ENCODE peak calls at places on chromosomes 5 and 9, in seven cellular contexts. One of them, this sample, is unnamed.

GRCh38 chr9:122904466-122904822 is 715 bp downstream of the RC3H2 start:
- DNase-seq in GM10248: peak
- DNase-seq in suprapubic skin: peak
- DNase-seq in astrocyte of the spinal cord: peak
- DNase-seq in OCI-LY7: peak
- DNase-seq in GM20000: peak
- DNase-seq in astrocyte: peak
- DNase-seq in this sample: no peak

GRCh38 chr5:4520557-4520956 is 619.6 kb upstream of the ADAMTS16 start:
- DNase-seq in astrocyte of the spinal cord: no peak
- DNase-seq in OCI-LY7: no peak
- DNase-seq in GM10248: no peak
- DNase-seq in GM20000: no peak
- DNase-seq in suprapubic skin: no peak
- DNase-seq in astrocyte: no peak
- DNase-seq in this sample: no peak

GRCh38 chr9:97307500-97308163 is at the start of gene CCDC180:
- DNase-seq in OCI-LY7: no peak
- DNase-seq in GM20000: no peak
- DNase-seq in suprapubic skin: no peak
- DNase-seq in astrocyte of the spinal cord: peak
- DNase-seq in astrocyte: no peak
- DNase-seq in GM10248: no peak
- DNase-seq in this sample: no peak

GRCh38 chr9:89497181-89497963 is 541 bp downstream of the SEMA4D start:
- DNase-seq in astrocyte: no peak
- DNase-seq in GM20000: peak
- DNase-seq in OCI-LY7: peak
- DNase-seq in GM10248: peak
- DNase-seq in suprapubic skin: no peak
- DNase-seq in astrocyte of the spinal cord: no peak
- DNase-seq in this sample: no peak

GRCh38 chr5:93035194-93035593 is 545.8 kb downstream of the NR2F1-AS1 start:
- DNase-seq in GM20000: no peak
- DNase-seq in suprapubic skin: no peak
- DNase-seq in astrocyte of the spinal cord: no peak
- DNase-seq in GM10248: no peak
- DNase-seq in astrocyte: peak
- DNase-seq in OCI-LY7: no peak
- DNase-seq in this sample: no peak

GRCh38 chr5:65076251-65076869 is 307.6 kb downstream of the CWC27 start:
- DNase-seq in suprapubic skin: no peak
- DNase-seq in GM10248: peak
- DNase-seq in GM20000: peak
- DNase-seq in OCI-LY7: peak
- DNase-seq in astrocyte: peak
- DNase-seq in astrocyte of the spinal cord: peak
- DNase-seq in this sample: no peak

GRCh38 chr5:89883967-89884366 is 525.6 kb downstream of the CETN3 start:
- DNase-seq in astrocyte of the spinal cord: no peak
- DNase-seq in astrocyte: no peak
- DNase-seq in suprapubic skin: no peak
- DNase-seq in GM20000: no peak
- DNase-seq in OCI-LY7: no peak
- DNase-seq in GM10248: no peak
- DNase-seq in this sample: no peak

GRCh38 chr9:8241201-8241600 is 441.6 kb upstream of the DMAC1 start:
- DNase-seq in OCI-LY7: no peak
- DNase-seq in GM10248: no peak
- DNase-seq in astrocyte of the spinal cord: no peak
- DNase-seq in suprapubic skin: no peak
- DNase-seq in astrocyte: no peak
- DNase-seq in GM20000: no peak
- DNase-seq in this sample: no peak

GRCh38 chr5:131622633-131623032 is 12.4 kb downstream of the RAPGEF6 start:
- DNase-seq in GM20000: no peak
- DNase-seq in OCI-LY7: no peak
- DNase-seq in astrocyte: peak
- DNase-seq in GM10248: no peak
- DNase-seq in astrocyte of the spinal cord: peak
- DNase-seq in suprapubic skin: no peak
- DNase-seq in this sample: no peak

GRCh38 chr5:141560725-141561483 is 57.9 kb downstream of the DIAPH1 start:
- DNase-seq in suprapubic skin: peak
- DNase-seq in GM10248: no peak
- DNase-seq in astrocyte: peak
- DNase-seq in astrocyte of the spinal cord: peak
- DNase-seq in GM20000: no peak
- DNase-seq in OCI-LY7: no peak
- DNase-seq in this sample: peak

GRCh38 chr5:24347206-24347605 is 297.6 kb downstream of the CDH10 start:
- DNase-seq in GM10248: no peak
- DNase-seq in astrocyte of the spinal cord: no peak
- DNase-seq in GM20000: no peak
- DNase-seq in OCI-LY7: no peak
- DNase-seq in astrocyte: no peak
- DNase-seq in suprapubic skin: no peak
- DNase-seq in this sample: no peak

GRCh38 chr5:156477196-156477595 is 150.2 kb downstream of the SGCD start:
- DNase-seq in OCI-LY7: no peak
- DNase-seq in GM10248: no peak
- DNase-seq in GM20000: no peak
- DNase-seq in suprapubic skin: no peak
- DNase-seq in astrocyte of the spinal cord: no peak
- DNase-seq in astrocyte: no peak
- DNase-seq in this sample: no peak

GRCh38 chr9:93038918-93039317 is 19.6 kb upstream of the SUSD3 start:
- DNase-seq in suprapubic skin: no peak
- DNase-seq in GM20000: no peak
- DNase-seq in astrocyte of the spinal cord: no peak
- DNase-seq in OCI-LY7: no peak
- DNase-seq in astrocyte: no peak
- DNase-seq in GM10248: no peak
- DNase-seq in this sample: no peak

GRCh38 chr5:169064093-169064492 is 236.8 kb downstream of the SLIT3 start:
- DNase-seq in astrocyte of the spinal cord: peak
- DNase-seq in OCI-LY7: no peak
- DNase-seq in suprapubic skin: no peak
- DNase-seq in astrocyte: no peak
- DNase-seq in GM20000: no peak
- DNase-seq in GM10248: no peak
- DNase-seq in this sample: no peak

GRCh38 chr9:6564868-6565267 is 80.7 kb downstream of the GLDC start:
- DNase-seq in astrocyte of the spinal cord: peak
- DNase-seq in astrocyte: no peak
- DNase-seq in GM20000: no peak
- DNase-seq in suprapubic skin: no peak
- DNase-seq in OCI-LY7: no peak
- DNase-seq in GM10248: no peak
- DNase-seq in this sample: no peak

GRCh38 chr5:142977363-142978051 is 207.3 kb downstream of the ARHGAP26 start:
- DNase-seq in astrocyte: peak
- DNase-seq in OCI-LY7: no peak
- DNase-seq in GM20000: no peak
- DNase-seq in suprapubic skin: no peak
- DNase-seq in GM10248: peak
- DNase-seq in astrocyte of the spinal cord: peak
- DNase-seq in this sample: no peak

GRCh38 chr5:81513982-81514381 is 120.0 kb upstream of the ACOT12 start:
- DNase-seq in GM10248: no peak
- DNase-seq in GM20000: no peak
- DNase-seq in suprapubic skin: no peak
- DNase-seq in astrocyte: no peak
- DNase-seq in astrocyte of the spinal cord: peak
- DNase-seq in OCI-LY7: peak
- DNase-seq in this sample: no peak

GRCh38 chr5:175254155-175254554 is 189.8 kb downstream of the DRD1 start:
- DNase-seq in astrocyte: peak
- DNase-seq in OCI-LY7: no peak
- DNase-seq in GM20000: no peak
- DNase-seq in GM10248: no peak
- DNase-seq in astrocyte of the spinal cord: peak
- DNase-seq in suprapubic skin: no peak
- DNase-seq in this sample: peak

GRCh38 chr5:176352116-176352878 is 9.3 kb downstream of the KIAA1191 start:
- DNase-seq in GM20000: no peak
- DNase-seq in OCI-LY7: no peak
- DNase-seq in GM10248: no peak
- DNase-seq in astrocyte of the spinal cord: no peak
- DNase-seq in suprapubic skin: no peak
- DNase-seq in astrocyte: no peak
- DNase-seq in this sample: no peak

GRCh38 chr9:137034039-137034708 is 2.3 kb upstream of the FUT7 start:
- DNase-seq in GM10248: no peak
- DNase-seq in astrocyte: no peak
- DNase-seq in suprapubic skin: no peak
- DNase-seq in astrocyte of the spinal cord: no peak
- DNase-seq in GM20000: no peak
- DNase-seq in OCI-LY7: no peak
- DNase-seq in this sample: no peak

GRCh38 chr5:34919077-34919476 is 3.6 kb downstream of the BRIX1 start:
- DNase-seq in OCI-LY7: no peak
- DNase-seq in suprapubic skin: no peak
- DNase-seq in GM20000: no peak
- DNase-seq in astrocyte: no peak
- DNase-seq in GM10248: no peak
- DNase-seq in astrocyte of the spinal cord: no peak
- DNase-seq in this sample: no peak
- TF ChIP-seq CTCF in OCI-LY7: peak
- TF ChIP-seq CTCF in suprapubic skin: no peak
- TF ChIP-seq CTCF in GM20000: no peak
- TF ChIP-seq CTCF in astrocyte: peak
- TF ChIP-seq CTCF in GM10248: no peak
- TF ChIP-seq CTCF in astrocyte of the spinal cord: no peak
- TF ChIP-seq CTCF in this sample: peak

GRCh38 chr9:24245988-24246387 is 299.7 kb downstream of the IZUMO3 start:
- DNase-seq in GM20000: peak
- DNase-seq in astrocyte of the spinal cord: peak
- DNase-seq in OCI-LY7: peak
- DNase-seq in suprapubic skin: no peak
- DNase-seq in astrocyte: no peak
- DNase-seq in GM10248: no peak
- DNase-seq in this sample: no peak
- TF ChIP-seq CTCF in GM20000: no peak
- TF ChIP-seq CTCF in astrocyte of the spinal cord: peak
- TF ChIP-seq CTCF in OCI-LY7: peak
- TF ChIP-seq CTCF in suprapubic skin: no peak
- TF ChIP-seq CTCF in astrocyte: peak
- TF ChIP-seq CTCF in GM10248: peak
- TF ChIP-seq CTCF in this sample: peak

DNA sequence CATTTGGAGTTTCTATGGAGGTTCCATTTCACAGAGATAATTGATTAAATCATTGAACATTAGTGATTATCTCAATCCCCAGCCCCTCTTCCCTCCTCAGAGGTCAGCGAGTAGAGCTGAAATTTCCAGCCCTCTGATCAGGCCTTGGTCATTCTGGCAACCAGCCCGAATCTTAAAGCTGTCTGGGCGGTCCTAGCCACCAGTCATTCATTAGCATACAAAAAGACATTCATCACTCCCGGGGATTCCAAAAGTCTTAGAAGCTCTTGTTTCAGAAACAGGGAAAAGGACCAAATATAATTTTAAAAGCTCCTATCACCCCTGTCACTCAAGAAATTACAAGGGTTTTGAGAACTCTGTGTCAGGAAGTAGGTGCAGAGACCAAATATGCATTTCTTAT is 41.3 kb downstream of the ZNF474 start:
- DNase-seq in GM10248: no peak
- DNase-seq in suprapubic skin: no peak
- DNase-seq in GM20000: no peak
- DNase-seq in astrocyte of the spinal cord: peak
- DNase-seq in OCI-LY7: no peak
- DNase-seq in astrocyte: peak
- DNase-seq in this sample: no peak
- TF ChIP-seq CTCF in GM10248: no peak
- TF ChIP-seq CTCF in suprapubic skin: no peak
- TF ChIP-seq CTCF in GM20000: no peak
- TF ChIP-seq CTCF in astrocyte of the spinal cord: no peak
- TF ChIP-seq CTCF in OCI-LY7: no peak
- TF ChIP-seq CTCF in astrocyte: no peak
- TF ChIP-seq CTCF in this sample: no peak

DNA sequence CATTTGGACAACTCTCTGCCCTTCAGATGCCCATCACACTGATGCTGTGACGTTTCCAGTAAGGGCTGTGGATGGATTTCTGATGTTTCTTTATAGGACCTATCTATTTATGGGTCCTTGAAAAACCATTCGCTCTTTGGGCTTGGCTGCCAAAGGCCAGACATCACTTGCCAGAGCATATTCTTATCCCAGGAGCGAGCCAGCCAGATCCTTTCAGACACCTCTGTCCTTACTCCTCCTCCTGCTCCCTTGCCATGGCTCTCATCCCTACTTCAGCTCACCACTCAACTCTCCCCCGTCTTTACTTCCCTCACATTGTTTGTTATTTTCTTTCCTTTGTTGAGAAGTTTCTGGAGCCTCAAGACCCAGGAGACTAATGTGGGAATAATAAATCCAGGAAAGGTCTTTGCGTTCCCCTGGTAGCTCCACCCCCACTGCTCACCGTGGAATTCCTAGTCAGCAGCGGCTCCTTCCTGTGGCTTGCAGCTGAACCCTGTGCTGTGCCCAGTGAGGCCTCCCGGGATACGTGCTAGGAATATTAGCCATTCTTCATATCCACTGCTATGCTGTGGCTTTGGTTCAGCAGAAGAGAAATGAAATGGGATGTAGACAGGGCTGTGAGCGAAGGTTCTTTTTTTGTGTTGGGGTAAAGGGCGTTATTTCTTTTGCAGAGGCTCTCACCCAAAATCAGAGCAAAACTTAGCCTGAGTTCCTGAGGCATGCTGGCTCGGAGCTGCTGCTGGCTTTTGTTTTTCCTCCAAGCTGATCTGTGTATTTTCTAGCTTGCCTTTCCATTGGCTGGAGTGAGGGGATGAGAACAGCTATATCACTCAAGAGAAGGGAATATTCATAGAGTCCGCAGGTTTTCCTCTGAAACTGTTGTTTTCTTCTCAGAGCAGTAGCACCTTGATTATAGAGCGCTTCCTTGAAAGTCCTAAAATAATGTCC is 171.1 kb downstream of the SAXO1 start:
- DNase-seq in suprapubic skin: no peak
- DNase-seq in astrocyte of the spinal cord: peak
- DNase-seq in astrocyte: peak
- DNase-seq in GM20000: no peak
- DNase-seq in OCI-LY7: no peak
- DNase-seq in GM10248: no peak
- DNase-seq in this sample: no peak
- TF ChIP-seq CTCF in suprapubic skin: no peak
- TF ChIP-seq CTCF in astrocyte of the spinal cord: peak
- TF ChIP-seq CTCF in astrocyte: no peak
- TF ChIP-seq CTCF in GM20000: no peak
- TF ChIP-seq CTCF in OCI-LY7: no peak
- TF ChIP-seq CTCF in GM10248: no peak
- TF ChIP-seq CTCF in this sample: peak